ENCODE peak calls at places on chromosomes 4 and X, in eight cellular contexts. Q is GM23248, K is fibroblast of lung, C is HCT116, Y is mammary epithelial cell, X is astrocyte, S is HepG2, B is mesendoderm. L is an unnamed sample.
A peak's percentile ranks its signal among the peaks of the same experiment; 100 is the strongest.

GRCh38 chr4:56757270-56757746 is 64.2 kb downstream of the SPINK2 start:
- DNase-seq in Q (peak; percentile 88), C (no peak), Y (peak; percentile 30), S (no peak), K (peak; percentile 66), B (peak; percentile 68), X (peak; percentile 63), L (no peak)

GRCh38 chr4:121155893-121156292 is 8.2 kb downstream of the TNIP3 start:
- DNase-seq in C (no peak), S (no peak), K (peak; percentile 85), Q (peak; percentile 93), B (peak; percentile 79), X (peak; percentile 90), Y (peak; percentile 67), L (no peak)

GRCh38 chrX:152202886-152203285 is 64.5 kb upstream of the MAGEA10 start:
- DNase-seq in Y (no peak), K (no peak), X (no peak), Q (no peak), S (no peak), B (peak; percentile 25), C (no peak), L (no peak)

GRCh38 chrX:21374163-21374993 is at the start of gene CNKSR2:
- DNase-seq in B (peak; percentile 81), K (peak; percentile 19), C (no peak), X (no peak), Q (peak; percentile 50), Y (peak; percentile 26), S (no peak), L (no peak)

GRCh38 chrX:32268207-32268606 is 943.1 kb downstream of the DMD start:
- DNase-seq in Y (no peak), C (no peak), Q (no peak), K (no peak), X (no peak), B (no peak), S (no peak), L (no peak)

GRCh38 chr4:185534850-185535761 is at the start of gene PDLIM3:
- DNase-seq in C (peak; percentile 12), B (peak; percentile 80), Q (peak; percentile 51), S (peak; percentile 27), Y (peak; percentile 15), X (peak; percentile 29), K (no peak), L (no peak)

GRCh38 chrX:131778269-131779218 is 234.7 kb downstream of the OR13H1 start:
- DNase-seq in C (no peak), X (peak; percentile 40), Q (no peak), K (no peak), B (peak; percentile 1), Y (peak; percentile 70), S (no peak), L (peak; percentile 94)

GRCh38 chr4:1614854-1615595 is 69.1 kb downstream of the FAM53A start:
- DNase-seq in Q (no peak), X (no peak), Y (no peak), C (no peak), K (no peak), B (no peak), S (no peak), L (no peak)

GRCh38 chrX:76253432-76253831 is 80.6 kb downstream of the PBDC1 start:
- DNase-seq in K (peak; percentile 67), Y (peak; percentile 32), S (peak; percentile 45), C (peak; percentile 18), X (no peak), B (peak; percentile 68), Q (peak; percentile 38), L (peak; percentile 88)

GRCh38 chr4:177079327-177079726 is 230.3 kb upstream of the NEIL3 start:
- DNase-seq in Y (no peak), K (no peak), C (no peak), B (peak; percentile 3), X (no peak), S (no peak), Q (peak; percentile 14), L (no peak)

GRCh38 chrX:24357101-24357500 is 3.3 kb upstream of the SUPT20HL1 start:
- DNase-seq in Y (no peak), X (no peak), K (no peak), Q (peak; percentile 34), S (no peak), C (no peak), B (peak; percentile 45), L (no peak)

GRCh38 chr4:141884070-141884469 is 247.7 kb downstream of the IL15 start:
- DNase-seq in X (no peak), C (no peak), B (no peak), Q (no peak), S (no peak), Y (no peak), K (no peak), L (no peak)

GRCh38 chrX:56800801-56801200 is 71.8 kb downstream of the NBDY start:
- DNase-seq in X (no peak), B (peak; percentile 89), C (no peak), S (no peak), K (no peak), Q (no peak), Y (no peak), L (peak; percentile 69)

GRCh38 chr4:26441110-26441509 is 49.2 kb downstream of the CCKAR start:
- DNase-seq in B (no peak), K (peak; percentile 70), S (peak; percentile 10), Y (no peak), C (no peak), Q (peak; percentile 59), X (peak; percentile 55), L (no peak)

GRCh38 chrX:54288277-54288676 is 69.6 kb downstream of the WNK3 start:
- DNase-seq in C (no peak), X (no peak), K (no peak), B (no peak), S (peak; percentile 45), Q (peak; percentile 1), Y (no peak), L (no peak)

GRCh38 chr4:183686461-183686860 is 27.4 kb downstream of the TRAPPC11 start:
- DNase-seq in X (no peak), K (no peak), Y (no peak), S (no peak), B (no peak), Q (no peak), C (no peak), L (no peak)

GRCh38 chr4:41012308-41012707 is 202.0 kb downstream of the APBB2 start:
- DNase-seq in S (no peak), K (no peak), C (no peak), Q (peak; percentile 68), B (no peak), Y (no peak), X (peak; percentile 44), L (no peak)

GRCh38 chrX:136779346-136779781 is 1.4 kb downstream of the ARHGEF6 start:
- DNase-seq in K (no peak), X (no peak), B (no peak), S (no peak), C (no peak), Y (no peak), Q (peak; percentile 9), L (no peak)

GRCh38 chrX:136268051-136269048 is 17.1 kb upstream of the MAP7D3 start:
- DNase-seq in C (peak; percentile 7), Q (peak; percentile 50), K (peak; percentile 54), Y (no peak), B (peak; percentile 29), S (peak; percentile 4), X (no peak), L (peak; percentile 77)

GRCh38 chr4:59537231-59537886 is 1662.8 kb upstream of the ADGRL3 start:
- DNase-seq in Q (no peak), Y (peak; percentile 5), C (no peak), X (no peak), B (no peak), S (no peak), K (no peak), L (no peak)

GRCh38 chr4:153115322-153116100 is 88.7 kb upstream of the TRIM2 start:
- DNase-seq in C (peak; percentile 46), K (peak; percentile 72), Q (peak; percentile 83), B (no peak), X (peak; percentile 82), S (peak; percentile 11), Y (peak; percentile 82), L (peak; percentile 68)

DNA sequence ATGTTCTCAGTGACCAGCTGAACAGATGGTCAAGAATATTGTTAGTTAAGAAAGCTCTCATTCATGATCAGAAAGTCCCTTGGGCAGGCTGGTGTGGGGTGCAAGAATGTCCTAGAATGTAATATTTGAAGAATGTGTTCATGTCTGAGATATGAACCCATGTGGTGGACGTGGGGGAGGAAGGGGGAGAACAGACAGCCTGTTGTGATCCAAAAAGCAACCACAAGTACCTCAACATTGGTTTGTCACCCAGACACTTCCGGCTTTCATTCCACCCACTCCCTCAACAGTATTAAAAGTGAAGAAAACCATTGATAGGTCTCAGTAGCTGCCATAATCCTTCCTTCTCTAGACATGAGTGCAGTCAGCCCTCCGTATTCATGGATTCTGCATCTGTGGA is 82.2 kb downstream of the MAML3 start:
- DNase-seq in Q (peak; percentile 84), Y (peak; percentile 75), K (peak; percentile 71), X (peak; percentile 99), S (no peak), C (no peak), B (no peak), L (no peak)
- H3K9ac ChIP-seq in Q (no peak overlapping the region), Y (no peak overlapping the region), K (no peak overlapping the region), X (peak overlapping the region; percentile 48), S (no peak overlapping the region), C (no peak overlapping the region), B (no peak overlapping the region), L (no peak overlapping the region)

GRCh38 chr4:145436793-145437192 is 44.9 kb upstream of the SMAD1 start:
- DNase-seq in S (no peak), K (no peak), B (no peak), C (no peak), Q (no peak), X (no peak), Y (no peak), L (no peak)
- H3K79me2 ChIP-seq in S (no peaks in the 10 kb centered on the region), K (no peaks in the 10 kb centered on the region), B (no peaks in the 10 kb centered on the region), C (no peaks in the 10 kb centered on the region), Q (no peaks in the 10 kb centered on the region), X (no peaks in the 10 kb centered on the region), Y (no peaks in the 10 kb centered on the region), L (no peaks in the 10 kb centered on the region)

GRCh38 chr4:143374771-143375170 is 38.1 kb downstream of the GAB1 start:
- DNase-seq in X (no peak), Y (no peak), C (no peak), Q (no peak), K (no peak), B (no peak), S (no peak), L (no peak)

GRCh38 chr4:143372093-143372915 is 35.6 kb downstream of the GAB1 start:
- DNase-seq in S (no peak), Y (no peak), Q (no peak), C (no peak), B (no peak), X (no peak), K (no peak), L (no peak)

GRCh38 chr4:143380651-143381050 is 44.0 kb downstream of the GAB1 start:
- DNase-seq in B (no peak), X (no peak), Y (no peak), C (no peak), Q (no peak), S (peak; percentile 16), K (peak; percentile 70), L (no peak)

GRCh38 chr4:143377635-143378099 is 41.0 kb downstream of the GAB1 start:
- DNase-seq in Y (no peak), K (no peak), X (no peak), Q (no peak), C (no peak), B (no peak), S (no peak), L (no peak)

GRCh38 chr4:143375326-143376073 is 38.8 kb downstream of the GAB1 start:
- DNase-seq in B (peak; percentile 67), X (no peak), Q (peak; percentile 46), S (peak; percentile 17), K (peak; percentile 45), C (peak; percentile 6), Y (no peak), L (peak; percentile 60)
- H3K4me1 ChIP-seq in B (peaks cover 6% of the 10 kb centered on the region), X (no peaks in the 10 kb centered on the region), Q (no peaks in the 10 kb centered on the region), S (peaks cover 45% of the 10 kb centered on the region), K (peaks cover 2% of the 10 kb centered on the region), C (no peaks in the 10 kb centered on the region), Y (no peaks in the 10 kb centered on the region), L (no peaks in the 10 kb centered on the region)

GRCh38 chrX:18441780-18442367 is 16.5 kb downstream of the CDKL5 start:
- DNase-seq in X (no peak), Y (no peak), S (no peak), K (no peak), B (peak; percentile 40), C (no peak), Q (no peak), L (no peak)
- H3K9ac ChIP-seq in X (no peak overlapping the region), Y (no peak overlapping the region), S (no peak overlapping the region), K (no peak overlapping the region), B (no peak overlapping the region), C (no peak overlapping the region), Q (no peak overlapping the region), L (no peak overlapping the region)

L was measured in Karpas-422.